ENCODE peak calls at places on chromosomes 16 and 17, in ten cellular contexts. H, S, J, G, Z, L, F, V, B and U are unnamed samples.
A peak's percentile ranks its signal among the peaks of the same experiment; 100 is the strongest.

GRCh38 chr17:44010966-44011647 is 3.7 kb downstream of the TMEM101 start:
- DNase-seq in H (no peak), S (no peak), J (no peak), G (no peak), Z (no peak), L (no peak), F (peak; percentile 37), V (no peak), B (no peak), U (no peak)

GRCh38 chr16:5064915-5065314 is 841 bp downstream of the C16orf89 start:
- DNase-seq in H (no peak), S (no peak), J (no peak), G (no peak), Z (no peak), L (peak; percentile 7), F (no peak), V (peak; percentile 7), B (no peak), U (no peak)

GRCh38 chr17:5587431-5588032 is 3.2 kb upstream of the NLRP1 start:
- DNase-seq in H (no peak), S (peak; percentile 54), J (peak; percentile 81), G (peak; percentile 46), Z (peak; percentile 68), L (peak; percentile 29), F (peak; percentile 85), V (peak; percentile 82), B (peak; percentile 76), U (peak; percentile 82)

GRCh38 chr17:29117440-29117753 is 62.8 kb downstream of the MYO18A start:
- DNase-seq in H (no peak), S (no peak), J (no peak), G (no peak), Z (no peak), L (no peak), F (no peak), V (no peak), B (no peak), U (no peak)

GRCh38 chr16:19210968-19211367 is 42.9 kb downstream of the SYT17 start:
- DNase-seq in H (peak; percentile 39), S (no peak), J (no peak), G (no peak), Z (no peak), L (no peak), F (no peak), V (no peak), B (no peak), U (no peak)

GRCh38 chr17:45332505-45332904 is 15.7 kb upstream of the MAP3K14 start:
- DNase-seq in H (no peak), S (no peak), J (no peak), G (no peak), Z (no peak), L (no peak), F (no peak), V (no peak), B (no peak), U (no peak)

GRCh38 chr17:81722184-81723120 is 10.4 kb downstream of the SLC25A10 start:
- DNase-seq in H (no peak), S (no peak), J (no peak), G (no peak), Z (no peak), L (no peak), F (peak; percentile 24), V (peak; percentile 88), B (no peak), U (no peak)

GRCh38 chr17:78343099-78343432 is 16.8 kb downstream of the SOCS3 start:
- DNase-seq in H (no peak), S (no peak), J (peak; percentile 89), G (no peak), Z (no peak), L (no peak), F (peak; percentile 93), V (no peak), B (peak; percentile 97), U (no peak)

GRCh38 chr17:8470447-8471047 is 34.9 kb downstream of the NDEL1 start:
- DNase-seq in H (no peak), S (no peak), J (no peak), G (no peak), Z (no peak), L (peak; percentile 41), F (peak; percentile 40), V (no peak), B (no peak), U (peak; percentile 18)

GRCh38 chr17:61249649-61250301 is 149.9 kb upstream of the TBX2 start:
- DNase-seq in H (no peak), S (no peak), J (no peak), G (no peak), Z (no peak), L (no peak), F (no peak), V (no peak), B (no peak), U (no peak)

GRCh38 chr17:82838386-82839063 is 1.3 kb downstream of the ZNF750 start:
- DNase-seq in H (no peak), S (no peak), J (peak; percentile 24), G (no peak), Z (no peak), L (no peak), F (peak; percentile 13), V (peak; percentile 69), B (no peak), U (no peak)

GRCh38 chr16:79171504-79172240 is 428.9 kb downstream of the MAF start:
- DNase-seq in H (no peak), S (no peak), J (no peak), G (peak; percentile 79), Z (no peak), L (peak; percentile 31), F (no peak), V (no peak), B (no peak), U (no peak)

GRCh38 chr16:66534376-66534799 is 15.5 kb downstream of the TK2 start:
- DNase-seq in H (no peak), S (no peak), J (no peak), G (no peak), Z (no peak), L (no peak), F (peak; percentile 26), V (no peak), B (no peak), U (no peak)

GRCh38 chr17:14201595-14201994 is 35.1 kb downstream of the CDRT15 start:
- DNase-seq in H (no peak), S (peak; percentile 67), J (no peak), G (no peak), Z (peak; percentile 81), L (no peak), F (no peak), V (peak; percentile 56), B (no peak), U (no peak)

GRCh38 chr17:27532269-27533067 is 76.2 kb downstream of the KSR1 start:
- DNase-seq in H (no peak), S (no peak), J (no peak), G (no peak), Z (no peak), L (no peak), F (no peak), V (no peak), B (no peak), U (peak; percentile 22)

GRCh38 chr16:3819741-3820724 is 60.5 kb downstream of the CREBBP start:
- DNase-seq in H (no peak), S (no peak), J (peak; percentile 95), G (peak; percentile 89), Z (peak; percentile 24), L (peak; percentile 94), F (peak; percentile 99), V (peak; percentile 85), B (peak; percentile 91), U (no peak)

GRCh38 chr17:64147110-64148016 is 17.4 kb upstream of the ERN1 start:
- DNase-seq in H (no peak), S (no peak), J (peak; percentile 52), G (no peak), Z (no peak), L (no peak), F (peak; percentile 68), V (peak; percentile 67), B (no peak), U (no peak)

GRCh38 chr17:45388604-45389325 is 43.9 kb downstream of the ARHGAP27 start:
- DNase-seq in H (no peak), S (no peak), J (peak; percentile 68), G (no peak), Z (no peak), L (no peak), F (peak; percentile 41), V (no peak), B (peak; percentile 19), U (no peak)